ENCODE peak calls at places on chromosomes 5 and 9, in five cellular contexts. H is GM23338, M is GM23248, X is MM.1S, U is hepatocyte. N is an unnamed sample.

GRCh38 chr5:95083606-95084005 is 201.3 kb downstream of the MCTP1 start:
- DNase-seq in U (no peak), X (no peak), H (no peak), M (no peak), N (no peak)

GRCh38 chr9:70760228-70760627 is 345.8 kb upstream of the KLF9 start:
- DNase-seq in X (no peak), H (no peak), U (no peak), M (no peak), N (no peak)

GRCh38 chr5:35863159-35863558 is 6.5 kb downstream of the IL7R start:
- DNase-seq in U (no peak), H (no peak), X (no peak), M (no peak), N (peak)

GRCh38 chr9:113578279-113578865 is 114.8 kb downstream of the RGS3 start:
- DNase-seq in X (no peak), H (no peak), U (no peak), M (peak), N (no peak)

GRCh38 chr5:38528162-38528703 is 28.2 kb downstream of the LIFR start:
- DNase-seq in H (no peak), M (no peak), U (no peak), X (no peak), N (no peak)

GRCh38 chr5:109943701-109944235 is 254.0 kb downstream of the MAN2A1 start:
- DNase-seq in H (no peak), U (no peak), M (no peak), X (no peak), N (no peak)

GRCh38 chr9:100911273-100911672 is 117.3 kb upstream of the PLPPR1 start:
- DNase-seq in U (no peak), M (no peak), X (no peak), H (peak), N (no peak)

GRCh38 chr5:33369470-33370134 is 71.2 kb upstream of the TARS1 start:
- DNase-seq in U (no peak), H (no peak), X (no peak), M (peak), N (no peak)

GRCh38 chr9:115015018-115015635 is 84.7 kb upstream of the TNFSF8 start:
- DNase-seq in X (no peak), H (peak), U (peak), M (peak), N (peak)
- H3K4me3 ChIP-seq in X (no peak), H (no peak), U (no peak), M (no peak), N (no peak)

GRCh38 chr5:150223474-150223873 is 33.6 kb downstream of the SLC6A7 start:
- DNase-seq in X (no peak), U (no peak), M (no peak), H (no peak), N (no peak)

GRCh38 chr5:150229571-150229970 is 39.7 kb downstream of the SLC6A7 start:
- DNase-seq in X (no peak), H (no peak), U (no peak), M (no peak), N (no peak)

GRCh38 chr5:150230842-150231241 is 41.0 kb downstream of the SLC6A7 start:
- DNase-seq in U (no peak), M (no peak), X (no peak), H (no peak), N (no peak)

GRCh38 chr5:150224483-150225027 is 34.7 kb downstream of the SLC6A7 start:
- DNase-seq in M (peak), X (no peak), U (no peak), H (no peak), N (no peak)

GRCh38 chr5:150227606-150228273 is 37.9 kb downstream of the SLC6A7 start:
- DNase-seq in H (no peak), U (no peak), X (no peak), M (peak), N (no peak)
- H3K4me2 ChIP-seq in H (no peak), U (no peak), X (no peak), M (no peak), N (no peak)

GRCh38 chr5:55276771-55277170 is 30.7 kb downstream of the DHX29 start:
- DNase-seq in H (no peak), U (no peak), M (peak), X (no peak), N (no peak)
- TF ChIP-seq EZH2phosphoT487 in H (no peak), U (no peak), M (no peak), X (no peak), N (no peak)

DNA sequence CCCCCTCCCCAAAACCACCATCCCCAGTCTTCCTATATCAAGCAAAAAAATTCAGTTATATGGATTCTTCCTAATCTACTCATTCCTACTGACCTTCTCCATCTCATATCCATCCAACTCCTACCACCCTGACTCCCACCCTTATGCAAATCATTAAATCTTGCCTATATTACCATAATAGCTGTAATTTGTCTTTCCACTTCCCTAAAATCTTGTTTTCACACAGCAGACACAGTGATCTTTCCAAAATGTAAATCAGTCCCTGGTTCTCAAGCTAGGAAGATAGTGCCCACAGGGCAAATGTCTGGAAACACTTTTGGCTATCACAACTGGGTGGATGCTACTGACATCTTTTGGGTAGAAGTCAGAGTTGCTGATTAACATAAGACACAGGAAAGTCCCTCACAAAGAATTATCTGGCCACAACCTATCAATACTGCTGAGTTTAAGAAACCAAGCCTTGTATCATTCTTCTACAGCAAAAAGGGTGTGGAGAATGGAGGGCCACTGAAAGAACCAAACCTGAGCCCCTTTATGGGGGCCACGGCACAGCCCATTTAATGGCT is 1.4 kb downstream of the SRA1 start:
- DNase-seq in X (peak), U (no peak), H (no peak), M (peak), N (peak)
- H3K4me3 ChIP-seq in X (peak), U (no peak), H (peak), M (peak), N (peak)

GRCh38 chr9:129124507-129125069 is 13.4 kb downstream of the PTPA start:
- DNase-seq in H (no peak), X (no peak), U (no peak), M (no peak), N (no peak)

GRCh38 chr9:129122133-129122532 is 10.9 kb downstream of the PTPA start:
- DNase-seq in M (no peak), U (no peak), X (no peak), H (no peak), N (no peak)

GRCh38 chr9:129121483-129121882 is 10.3 kb downstream of the PTPA start:
- DNase-seq in U (no peak), M (peak), H (no peak), X (no peak), N (no peak)

GRCh38 chr9:129113645-129114304 is 2.6 kb downstream of the PTPA start:
- DNase-seq in U (no peak), H (no peak), M (no peak), X (no peak), N (no peak)

GRCh38 chr9:129118799-129119198 is 7.6 kb downstream of the PTPA start:
- DNase-seq in M (no peak), H (no peak), X (no peak), U (no peak), N (no peak)
- H3K4me2 ChIP-seq in M (no peak), H (no peak), X (no peak), U (no peak), N (no peak)

DNA sequence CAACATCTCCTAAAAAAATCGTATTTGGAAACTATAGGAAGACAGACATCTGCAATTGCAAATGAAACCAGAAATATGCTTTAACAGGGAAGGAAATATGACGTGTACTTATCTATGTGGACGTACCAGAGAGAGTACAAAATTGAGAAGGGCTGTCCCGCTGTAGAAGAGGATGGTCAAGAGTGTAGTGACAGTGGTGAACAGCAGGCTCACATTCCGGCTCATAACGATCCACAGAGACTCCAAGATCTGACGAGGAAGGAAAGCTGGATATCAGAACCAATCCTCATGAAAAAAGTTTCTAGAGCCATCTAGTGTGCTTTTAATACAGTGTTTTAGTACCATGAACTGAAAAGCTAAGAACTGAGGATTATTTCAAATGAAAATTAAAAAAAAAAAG is 37.1 kb upstream of the CTNNAL1 start:
- DNase-seq in U (no peak), X (no peak), H (no peak), M (no peak), N (no peak)
- TF ChIP-seq EZH2phosphoT487 in U (no peak), X (no peak), H (no peak), M (no peak), N (no peak)

GRCh38 chr9:8766096-8766495 is 966.5 kb upstream of the DMAC1 start:
- DNase-seq in U (no peak), M (no peak), H (no peak), X (no peak), N (no peak)
- H3K4me3 ChIP-seq in U (no peak), M (no peak), H (no peak), X (no peak), N (no peak)